ENCODE peak calls at places on chromosomes 16 and 17, in four cellular contexts. W is astrocyte of the spinal cord, V is coronary artery, D is choroid plexus epithelial cell. P is an unnamed sample.

GRCh38 chr16:4656221-4656620 is 31.6 kb downstream of the MGRN1 start:
- DNase-seq in W (no peak), D (no peak), V (no peak), P (no peak)

GRCh38 chr17:45408611-45409421 is 23.9 kb downstream of the ARHGAP27 start:
- DNase-seq in D (peak), V (no peak), W (no peak), P (no peak)

GRCh38 chr16:78493573-78493972 is 394.1 kb downstream of the WWOX start:
- DNase-seq in V (no peak), D (no peak), W (no peak), P (no peak)

GRCh38 chr17:2980211-2980903 is 83.0 kb downstream of the OR1D5 start:
- DNase-seq in V (no peak), D (no peak), W (no peak), P (peak)

GRCh38 chr16:66359811-66360608 is 6.5 kb upstream of the CDH5 start:
- DNase-seq in D (no peak), W (no peak), V (no peak), P (no peak)

GRCh38 chr16:66662445-66663194 is 33.9 kb downstream of the CMTM4 start:
- DNase-seq in W (peak), V (no peak), D (peak), P (no peak)

GRCh38 chr16:19071811-19072777 is 4.7 kb downstream of the COQ7 start:
- DNase-seq in W (peak), D (peak), V (no peak), P (no peak)

GRCh38 chr16:48556210-48556912 is 53.6 kb downstream of the N4BP1 start:
- DNase-seq in W (no peak), V (no peak), D (no peak), P (no peak)

GRCh38 chr16:53071748-53072301 is 17.0 kb downstream of the CHD9 start:
- DNase-seq in V (no peak), W (peak), D (peak), P (no peak)

GRCh38 chr16:60681014-60681413 is 1355.2 kb downstream of the CDH8 start:
- DNase-seq in D (no peak), V (no peak), W (no peak), P (no peak)

GRCh38 chr17:1643293-1643998 is 2.1 kb downstream of the SCARF1 start:
- DNase-seq in W (no peak), V (no peak), D (no peak), P (no peak)

GRCh38 chr16:55488306-55488705 is 9.3 kb downstream of the MMP2 start:
- DNase-seq in V (peak), W (no peak), D (no peak), P (no peak)

GRCh38 chr17:36495076-36495578 is 8.6 kb downstream of the ZNHIT3 start:
- DNase-seq in D (no peak), V (no peak), W (no peak), P (no peak)

GRCh38 chr17:32264140-32264799 is 1.4 kb upstream of the RHBDL3 start:
- DNase-seq in D (no peak), W (no peak), V (no peak), P (no peak)

GRCh38 chr17:78719630-78720298 is 62.3 kb downstream of the CYTH1 start:
- DNase-seq in W (no peak), V (no peak), D (no peak), P (no peak)

GRCh38 chr17:17913695-17914332 is 58.4 kb downstream of the TOM1L2 start:
- DNase-seq in V (no peak), D (peak), W (peak), P (peak)

GRCh38 chr16:68090526-68090925 is 5.4 kb downstream of the NFATC3 start:
- DNase-seq in W (no peak), V (no peak), D (no peak), P (no peak)

GRCh38 chr17:74922172-74922571 is 883 bp downstream of the USH1G start:
- DNase-seq in W (no peak), V (no peak), D (no peak), P (no peak)

GRCh38 chr17:57068222-57068658 is 16.8 kb upstream of the AKAP1 start:
- DNase-seq in D (no peak), V (no peak), W (no peak), P (no peak)

GRCh38 chr16:8920676-8921625 is 38.8 kb downstream of the LITAFD start:
- DNase-seq in V (no peak), D (peak), W (peak), P (no peak)

GRCh38 chr17:39663340-39663687 is 1.8 kb upstream of the TCAP start:
- DNase-seq in D (no peak), W (no peak), V (no peak), P (no peak)

GRCh38 chr17:81518785-81519283 is 6.2 kb upstream of the ACTG1 start:
- DNase-seq in V (no peak), W (no peak), D (no peak), P (no peak)

GRCh38 chr16:47073223-47074155 is 70.3 kb downstream of the NETO2 start:
- DNase-seq in V (no peak), W (no peak), D (no peak), P (no peak)

GRCh38 chr17:35973333-35974260 is 7.7 kb downstream of the CCL16 start:
- DNase-seq in V (no peak), D (peak), W (peak), P (no peak)

GRCh38 chr17:82101767-82102679 is 4.0 kb upstream of the FASN start:
- DNase-seq in W (no peak), D (no peak), V (no peak), P (no peak)

GRCh38 chr16:10386517-10387377 is 886 bp downstream of the ATF7IP2 start:
- DNase-seq in V (no peak), D (peak), W (peak), P (no peak)

GRCh38 chr17:15405016-15405415 is 62.4 kb downstream of the CDRT4 start:
- DNase-seq in W (no peak), D (no peak), V (no peak), P (no peak)